ENCODE peak calls at places on chromosomes 2 and 18, in five cellular contexts. J is ecto neural progenitor cell, V is T-helper 1 cell, T is activated T-helper 1 cell treated with Interleukin-2 at 50 U/mL for 16 hours, M is NAMALWA. G is an unnamed sample.
A peak's percentile ranks its signal among the peaks of the same experiment; 100 is the strongest.

GRCh38 chr18:47858607-47859006 is 71.9 kb downstream of the SMAD2 start:
- DNase-seq in M (no peak), J (no peak), V (no peak), T (no peak), G (no peak)

GRCh38 chr2:9060819-9061218 is 57.3 kb upstream of the MBOAT2 start:
- DNase-seq in V (no peak), M (no peak), J (no peak), T (no peak), G (no peak)

GRCh38 chr2:68646303-68646702 is 2.9 kb downstream of the PROKR1 start:
- DNase-seq in V (no peak), T (no peak), J (no peak), M (peak; percentile 6), G (peak; percentile 60)

GRCh38 chr2:99811544-99811943 is 321.7 kb upstream of the REV1 start:
- DNase-seq in V (no peak), M (no peak), J (no peak), T (no peak), G (no peak)

GRCh38 chr2:171248205-171248662 is 87.5 kb upstream of the TLK1 start:
- DNase-seq in T (no peak), V (peak; percentile 13), M (no peak), J (no peak), G (peak; percentile 92)

GRCh38 chr2:2263196-2263829 is 67.8 kb downstream of the MYT1L start:
- DNase-seq in T (no peak), V (no peak), M (no peak), J (no peak), G (no peak)

GRCh38 chr2:75381032-75381431 is 179.7 kb downstream of the EVA1A start:
- DNase-seq in J (no peak), M (no peak), V (no peak), T (no peak), G (no peak)

GRCh38 chr2:138090330-138090729 is 126.1 kb downstream of the HNMT start:
- DNase-seq in V (no peak), J (no peak), M (peak; percentile 43), T (no peak), G (peak; percentile 96)

GRCh38 chr18:9743200-9744016 is 35.3 kb downstream of the RAB31 start:
- DNase-seq in M (no peak), J (no peak), T (no peak), V (no peak), G (peak; percentile 19)

GRCh38 chr2:3135676-3136075 is 241.9 kb downstream of the EIPR1 start:
- DNase-seq in J (no peak), V (no peak), T (no peak), M (no peak), G (no peak)

GRCh38 chr2:61834893-61835292 is 19.0 kb downstream of the FAM161A start:
- DNase-seq in V (no peak), T (no peak), J (no peak), M (no peak), G (no peak)

GRCh38 chr2:219728993-219729487 is 101.6 kb downstream of the SLC4A3 start:
- DNase-seq in J (no peak), M (no peak), T (no peak), V (no peak), G (no peak)

GRCh38 chr2:226639550-226639949 is 160.1 kb downstream of the IRS1 start:
- DNase-seq in T (no peak), J (no peak), M (no peak), V (no peak), G (no peak)

GRCh38 chr2:550860-551259 is 126.3 kb downstream of the TMEM18 start:
- DNase-seq in J (no peak), M (peak; percentile 20), T (no peak), V (no peak), G (no peak)

GRCh38 chr18:2223859-2224258 is 347.4 kb downstream of the METTL4 start:
- DNase-seq in T (no peak), V (no peak), J (no peak), M (peak; percentile 43), G (peak; percentile 50)

GRCh38 chr2:66729391-66729790 is 294.5 kb downstream of the MEIS1 start:
- DNase-seq in J (no peak), M (no peak), V (no peak), T (no peak), G (peak; percentile 14)

GRCh38 chr2:127355407-127356008 is 32.3 kb downstream of the MAP3K2 start:
- DNase-seq in V (peak; percentile 28), J (no peak), T (no peak), M (peak; percentile 59), G (peak; percentile 30)

GRCh38 chr2:33681333-33681732 is 82.2 kb upstream of the FAM98A start:
- DNase-seq in J (no peak), V (no peak), M (no peak), T (no peak), G (peak; percentile 65)

GRCh38 chr18:923144-923543 is 18.5 kb downstream of the ADCYAP1 start:
- DNase-seq in T (no peak), M (no peak), V (no peak), J (no peak), G (no peak)

G was measured in Kasumi-1.